ENCODE peak calls at places on chromosomes 6 and 20, in four cellular contexts. P is iPS-NIHi11, A is ELR, B is mesothelial cell of epicardium. Z is an unnamed sample.

GRCh38 chr6:146902846-146903245 is 301.4 kb upstream of the STXBP5 start:
- DNase-seq in P (no peak), A (no peak), B (no peak), Z (no peak)

GRCh38 chr6:125858427-125859320 is 67.9 kb downstream of the NCOA7 start:
- DNase-seq in P (peak), A (peak), B (peak), Z (peak)

GRCh38 chr6:39056681-39057080 is 8.1 kb downstream of the GLP1R start:
- DNase-seq in P (no peak), A (no peak), B (no peak), Z (no peak)

GRCh38 chr6:89965441-89966249 is 71.4 kb downstream of the GJA10 start:
- DNase-seq in P (no peak), A (no peak), B (no peak), Z (no peak)

GRCh38 chr6:158793432-158793831 is 25.7 kb downstream of the EZR start:
- DNase-seq in P (peak), A (peak), B (no peak), Z (no peak)

GRCh38 chr6:97215157-97215769 is 67.8 kb downstream of the MMS22L start:
- DNase-seq in P (peak), A (peak), B (no peak), Z (peak)

GRCh38 chr6:111918825-111919224 is 45.6 kb upstream of the FYN start:
- DNase-seq in P (no peak), A (peak), B (no peak), Z (no peak)

GRCh38 chr20:7841291-7841966 is 98.8 kb downstream of the HAO1 start:
- DNase-seq in P (no peak), A (peak), B (no peak), Z (peak)

GRCh38 chr20:51593584-51593983 is 51.1 kb upstream of the NFATC2 start:
- DNase-seq in P (no peak), A (no peak), B (no peak), Z (no peak)

GRCh38 chr6:159753081-159753872 is 8.6 kb upstream of the ACAT2 start:
- DNase-seq in P (no peak), A (no peak), B (no peak), Z (no peak)

GRCh38 chr6:169956580-169956979 is 205.2 kb downstream of the ERMARD start:
- DNase-seq in P (no peak), A (no peak), B (no peak), Z (no peak)

GRCh38 chr6:111256646-111257045 is 169.3 kb downstream of the SLC16A10 start:
- DNase-seq in P (no peak), A (peak), B (no peak), Z (no peak)

GRCh38 chr20:50146732-50147662 is 6.5 kb downstream of the PEDS1 start:
- DNase-seq in P (peak), A (peak), B (no peak), Z (no peak)

GRCh38 chr6:11460001-11460668 is 77.4 kb upstream of the TMEM170B start:
- DNase-seq in P (no peak), A (peak), B (no peak), Z (no peak)

GRCh38 chr6:75098709-75099108 is 107.1 kb downstream of the COL12A1 start:
- DNase-seq in P (peak), A (peak), B (no peak), Z (peak)

GRCh38 chr6:41707565-41708200 is 27.7 kb downstream of the TFEB start:
- DNase-seq in P (no peak), A (no peak), B (no peak), Z (no peak)

GRCh38 chr6:57215260-57215659 is 6.8 kb downstream of the RAB23 start:
- DNase-seq in P (no peak), A (no peak), B (no peak), Z (no peak)

GRCh38 chr6:130140084-130140483 is 82.7 kb downstream of the SAMD3 start:
- DNase-seq in P (no peak), A (no peak), B (no peak), Z (no peak)

GRCh38 chr6:118810420-118811027 is 83.4 kb upstream of the ASF1A start:
- DNase-seq in P (no peak), A (peak), B (no peak), Z (no peak)

GRCh38 chr6:33200234-33201146 is at the start of the genes RXRB and SLC39A7:
- DNase-seq in P (peak), A (peak), B (peak), Z (peak)

GRCh38 chr20:11331096-11331495 is 586.6 kb upstream of the BTBD3 start:
- DNase-seq in P (no peak), A (peak), B (no peak), Z (no peak)

Z was measured in kidney glomerular epithelial cell.